ENCODE peak calls at places on chromosome 1, in nine cellular contexts. L, D, K, F, R, T, X, E and U are unnamed samples.

GRCh38 chr1:25148673-25149300 is 83.5 kb downstream of the SYF2 start:
- DNase-seq in L (no peak), D (peak; percentile 14), K (no peak), F (no peak), R (no peak), T (peak; percentile 30), X (peak; percentile 18), E (no peak), U (no peak)

GRCh38 chr1:235990376-235990795 is 74.5 kb downstream of the NID1 start:
- DNase-seq in L (no peak), D (peak; percentile 96), K (no peak), F (no peak), R (no peak), T (no peak), X (no peak), E (no peak), U (no peak)

GRCh38 chr1:85001742-85002141 is 4.8 kb upstream of the MCOLN2 start:
- DNase-seq in L (no peak), D (no peak), K (no peak), F (no peak), R (no peak), T (no peak), X (no peak), E (no peak), U (no peak)

GRCh38 chr1:40076895-40077312 is 20.1 kb downstream of the PPT1 start:
- DNase-seq in L (no peak), D (peak; percentile 92), K (no peak), F (no peak), R (no peak), T (no peak), X (no peak), E (no peak), U (no peak)

GRCh38 chr1:43563779-43564616 is 33.3 kb downstream of the PTPRF start:
- DNase-seq in L (no peak), D (peak; percentile 60), K (no peak), F (no peak), R (peak; percentile 63), T (no peak), X (no peak), E (no peak), U (no peak)

GRCh38 chr1:241229216-241229615 is 127.8 kb downstream of the RGS7 start:
- DNase-seq in L (no peak), D (no peak), K (no peak), F (no peak), R (no peak), T (no peak), X (no peak), E (no peak), U (no peak)

GRCh38 chr1:43982798-43983197 is 3.8 kb downstream of the B4GALT2 start:
- DNase-seq in L (no peak), D (no peak), K (no peak), F (no peak), R (peak; percentile 46), T (no peak), X (no peak), E (no peak), U (no peak)

GRCh38 chr1:21607549-21608529 is 61.3 kb downstream of the RAP1GAP start:
- DNase-seq in L (no peak), D (peak; percentile 95), K (peak; percentile 45), F (peak; percentile 51), R (peak; percentile 90), T (peak; percentile 91), X (no peak), E (peak; percentile 91), U (no peak)